ENCODE peak calls at places on chromosomes 13 and 19, in five cellular contexts. V is spleen, E is ovary, B is adrenal gland, S is ascending aorta. A is an unnamed sample.

GRCh38 chr13:113579686-113580085 is 4.9 kb upstream of the TFDP1 start:
- DNase-seq in S (peak), V (peak), B (no peak), E (peak), A (no peak)

GRCh38 chr13:24194447-24194846 is 33.9 kb downstream of the SPATA13 start:
- DNase-seq in S (no peak), B (no peak), E (no peak), V (no peak), A (no peak)

GRCh38 chr13:81929988-81930387 is 1589.1 kb upstream of the SPRY2 start:
- DNase-seq in B (no peak), V (no peak), E (no peak), S (no peak), A (no peak)

GRCh38 chr19:23762884-23763711 is 4.4 kb upstream of the ZNF681 start:
- DNase-seq in V (peak), E (peak), S (peak), B (peak), A (no peak)

GRCh38 chr19:48873476-48874308 is 1.5 kb downstream of the PPP1R15A start:
- DNase-seq in E (no peak), S (no peak), V (no peak), B (no peak), A (no peak)

GRCh38 chr13:79679334-79679733 is 198.4 kb downstream of the NDFIP2 start:
- DNase-seq in S (peak), B (peak), V (no peak), E (peak), A (peak)

GRCh38 chr19:6066661-6067646 is 43.3 kb downstream of the RFX2 start:
- DNase-seq in E (peak), S (peak), B (peak), V (no peak), A (no peak)

GRCh38 chr13:53368948-53369347 is 340.3 kb downstream of the OLFM4 start:
- DNase-seq in E (no peak), B (no peak), V (no peak), S (no peak), A (no peak)

GRCh38 chr19:19033176-19033425 is 216 bp downstream of the SUGP2 start:
- DNase-seq in S (no peak), E (no peak), B (no peak), V (no peak), A (no peak)

GRCh38 chr19:4952945-4953344 is 16.0 kb upstream of the KDM4B start:
- DNase-seq in V (no peak), E (no peak), B (no peak), S (no peak), A (no peak)

GRCh38 chr19:8081569-8082550 is 29.3 kb downstream of the CCL25 start:
- DNase-seq in B (no peak), S (no peak), V (no peak), E (no peak), A (no peak)

GRCh38 chr19:39335168-39335567 is 675 bp downstream of the GMFG start:
- DNase-seq in V (peak), S (no peak), B (no peak), E (no peak), A (no peak)

GRCh38 chr13:30133976-30134375 is 173.4 kb downstream of the KATNAL1 start:
- DNase-seq in S (no peak), E (peak), V (no peak), B (no peak), A (no peak)

GRCh38 chr13:41231786-41232185 is 31.6 kb downstream of the MTRF1 start:
- DNase-seq in E (no peak), B (peak), V (no peak), S (no peak), A (no peak)

GRCh38 chr19:5183616-5184015 is 157.0 kb downstream of the PTPRS start:
- DNase-seq in V (no peak), E (no peak), B (no peak), S (no peak), A (no peak)

GRCh38 chr19:56294557-56294956 is 20.1 kb downstream of the ZSCAN5A start:
- DNase-seq in E (no peak), V (no peak), B (no peak), S (no peak), A (no peak)

GRCh38 chr13:77728265-77728966 is 30.9 kb downstream of the SLAIN1 start:
- DNase-seq in E (no peak), S (no peak), V (no peak), B (no peak), A (no peak)

GRCh38 chr13:39144941-39145533 is 106.8 kb downstream of the NHLRC3 start:
- DNase-seq in S (peak), B (peak), E (peak), V (no peak), A (peak)

GRCh38 chr13:72754111-72754510 is 26.4 kb downstream of the BORA start:
- DNase-seq in B (no peak), S (no peak), V (no peak), E (no peak), A (no peak)

GRCh38 chr19:48975947-48976847 is 11.1 kb downstream of the FTL start:
- DNase-seq in V (no peak), E (no peak), S (no peak), B (no peak), A (no peak)

GRCh38 chr13:84649853-84650252 is 767.6 kb upstream of the SLITRK1 start:
- DNase-seq in S (no peak), V (no peak), E (no peak), B (no peak), A (no peak)

GRCh38 chr13:39273953-39274352 is 235.7 kb downstream of the NHLRC3 start:
- DNase-seq in E (no peak), S (no peak), B (no peak), V (no peak), A (no peak)

GRCh38 chr19:4755459-4755858 is 31.8 kb upstream of the DPP9 start:
- DNase-seq in V (no peak), S (no peak), B (no peak), E (no peak), A (no peak)

GRCh38 chr19:343941-344624 is 513 bp downstream of the MIER2 start:
- DNase-seq in E (no peak), V (peak), B (no peak), S (no peak), A (no peak)

GRCh38 chr19:14015454-14016035 is 9.4 kb upstream of the RFX1 start:
- DNase-seq in V (no peak), E (no peak), B (no peak), S (no peak), A (no peak)

GRCh38 chr13:47081850-47082249 is 185.0 kb upstream of the HTR2A start:
- DNase-seq in E (no peak), V (no peak), S (no peak), B (no peak), A (no peak)

GRCh38 chr13:76969488-76970365 is 21.4 kb downstream of the ACOD1 start:
- DNase-seq in S (no peak), V (no peak), B (no peak), E (no peak), A (no peak)

GRCh38 chr13:52848455-52849190 is at the start of gene PCDH8:
- DNase-seq in V (no peak), B (no peak), S (no peak), E (no peak), A (no peak)

GRCh38 chr13:23810842-23811241 is 78.4 kb downstream of the MIPEP start:
- DNase-seq in S (no peak), E (no peak), B (no peak), V (no peak), A (no peak)

GRCh38 chr13:30870049-30870884 is 35.8 kb upstream of the MEDAG start:
- DNase-seq in B (peak), S (peak), V (no peak), E (peak), A (peak)

GRCh38 chr13:99608345-99608744 is 107.1 kb downstream of the TM9SF2 start:
- DNase-seq in E (no peak), V (no peak), B (no peak), S (no peak), A (no peak)

GRCh38 chr19:7806876-7807275 is 23.1 kb upstream of the EVI5L start:
- DNase-seq in E (no peak), S (no peak), B (no peak), V (peak), A (no peak)

GRCh38 chr19:6396305-6396704 is 3.3 kb upstream of the GTF2F1 start:
- DNase-seq in E (no peak), V (no peak), S (no peak), B (no peak), A (no peak)

GRCh38 chr19:5182811-5183210 is 157.8 kb downstream of the PTPRS start:
- DNase-seq in S (no peak), B (no peak), E (no peak), V (no peak), A (no peak)

GRCh38 chr13:26599885-26600284 is 42.4 kb downstream of the WASF3 start:
- DNase-seq in S (no peak), B (no peak), E (no peak), V (no peak), A (no peak)

GRCh38 chr19:12603714-12604113 is 6.9 kb downstream of the ZNF490 start:
- DNase-seq in V (no peak), S (no peak), E (no peak), B (no peak), A (no peak)

DNA sequence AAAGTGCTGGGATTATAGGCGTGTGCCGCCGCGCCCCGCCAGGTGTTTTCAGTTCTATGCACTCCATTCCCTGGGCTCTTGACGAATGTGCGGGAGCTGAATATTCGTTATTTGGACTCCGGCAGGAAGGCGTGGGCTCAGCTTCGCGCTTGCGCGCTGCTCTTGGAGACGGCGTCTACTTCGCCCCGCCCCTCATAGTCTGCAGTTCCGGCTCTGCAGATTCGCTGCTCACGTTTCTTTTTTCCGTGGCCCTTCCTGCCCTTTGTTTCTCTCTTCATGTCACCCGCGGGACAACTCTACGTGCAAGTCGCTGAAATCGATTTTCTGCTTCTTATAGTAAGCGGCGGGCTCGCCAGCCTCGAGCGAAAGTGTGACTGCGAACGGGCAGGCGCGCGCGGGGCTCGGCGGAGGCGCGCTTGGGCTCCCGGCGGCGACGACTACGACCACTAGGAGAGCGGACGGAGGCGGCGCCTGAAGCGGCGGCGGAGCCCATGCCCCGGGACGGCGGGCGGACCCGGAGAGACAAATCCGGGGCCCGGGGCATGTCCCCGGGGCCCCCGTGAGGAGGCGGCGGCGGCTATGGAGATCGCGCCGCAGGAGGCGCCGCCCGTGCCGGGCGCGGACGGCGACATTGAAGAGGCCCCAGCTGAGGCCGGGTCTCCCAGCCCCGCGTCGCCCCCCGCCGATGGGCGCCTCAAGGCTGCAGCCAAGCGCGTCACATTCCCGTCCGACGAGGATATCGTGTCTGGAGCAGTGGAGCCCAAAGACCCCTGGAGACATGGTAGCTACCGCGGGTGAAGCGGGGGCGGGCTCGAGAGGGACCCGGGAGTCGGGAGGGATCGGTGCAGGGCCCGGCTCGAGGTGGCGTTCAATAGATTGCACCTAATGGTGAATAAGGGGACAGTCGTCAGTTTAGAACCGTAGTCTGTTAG is at the start of gene PPP1R37:
- DNase-seq in E (peak), V (peak), S (peak), B (peak), A (peak)
- TF ChIP-seq CTCF in E (peak), V (peak), S (no peak), B (peak), A (peak)

GRCh38 chr19:53157601-53158000 is 1.3 kb downstream of the ZNF347 start:
- DNase-seq in B (peak), V (no peak), E (no peak), S (no peak), A (no peak)
- H3K4me3 ChIP-seq in B (no peak), V (peak), E (peak), S (peak), A (peak)

GRCh38 chr13:45682494-45683008 is 19.6 kb upstream of the CBY2 start:
- DNase-seq in S (no peak), B (no peak), E (no peak), V (no peak), A (no peak)

GRCh38 chr13:45681101-45681500 is 21.0 kb upstream of the CBY2 start:
- DNase-seq in B (no peak), S (no peak), V (no peak), E (no peak), A (no peak)

GRCh38 chr13:45678282-45678681 is 23.8 kb upstream of the CBY2 start:
- DNase-seq in V (no peak), E (no peak), S (no peak), B (no peak), A (no peak)

DNA sequence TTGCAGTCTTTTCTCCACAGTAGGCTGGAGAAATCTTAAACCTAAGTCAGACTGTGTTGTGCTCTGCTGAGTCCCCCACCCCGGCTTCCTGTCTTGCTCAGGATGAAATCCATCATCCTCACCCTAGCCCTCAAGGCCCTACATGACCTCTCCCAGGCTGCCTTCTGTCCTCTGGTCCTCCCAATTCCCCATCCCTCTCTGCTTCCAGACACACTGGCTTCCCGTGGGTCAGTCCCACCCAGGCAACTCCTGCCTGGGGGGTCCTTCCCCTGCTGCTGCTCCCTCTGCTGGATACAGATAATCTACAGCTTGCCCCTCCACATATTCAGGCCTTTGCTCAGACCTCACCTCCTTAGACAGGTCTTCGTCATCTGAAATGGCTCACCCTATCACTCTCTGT is 18.4 kb upstream of the CBY2 start:
- DNase-seq in B (no peak), E (no peak), V (no peak), S (no peak), A (no peak)
- TF ChIP-seq CTCF in B (no peak), E (no peak), V (no peak), S (no peak), A (peak)

GRCh38 chr19:2782936-2783780 is at the start of gene SGTA:
- DNase-seq in B (peak), S (peak), E (peak), V (peak), A (peak)

GRCh38 chr19:2785244-2786000 is at the start of gene THOP1:
- DNase-seq in B (peak), V (peak), S (peak), E (peak), A (peak)

GRCh38 chr19:2787115-2787514 is 1.8 kb downstream of the THOP1 start:
- DNase-seq in V (no peak), S (no peak), E (no peak), B (no peak), A (no peak)

GRCh38 chr19:2782357-2782935 is 627 bp downstream of the SGTA start:
- DNase-seq in V (no peak), B (no peak), E (no peak), S (no peak), A (no peak)

DNA sequence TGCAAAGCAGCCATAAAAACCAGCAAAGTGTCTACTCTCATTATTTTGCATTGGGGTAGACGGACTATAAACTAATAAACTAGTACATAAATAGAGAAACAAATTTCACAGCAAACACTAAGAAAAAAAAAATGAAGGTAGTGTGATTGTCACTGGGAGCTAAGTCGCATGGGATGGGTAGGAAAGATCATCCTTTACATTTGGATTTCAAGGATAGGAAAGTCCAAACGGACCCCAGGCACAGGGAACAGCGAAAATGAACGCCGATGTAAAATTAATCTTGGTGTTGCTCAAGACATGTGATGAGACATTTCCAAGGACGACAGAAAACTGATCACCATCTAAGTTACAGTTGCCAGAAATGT is 690 bp upstream of the SGTA start:
- DNase-seq in E (no peak), S (no peak), B (no peak), V (no peak), A (no peak)
- H3K4me3 ChIP-seq in E (no peak), S (peak), B (no peak), V (peak), A (peak)

GRCh38 chr13:92716749-92717148 is 509.9 kb upstream of the GPC6 start:
- DNase-seq in S (no peak), B (no peak), V (no peak), E (no peak), A (no peak)
- TF ChIP-seq CTCF in S (peak), B (no peak), V (no peak), E (no peak), A (peak)

GRCh38 chr13:112172641-112173171 is 105.8 kb downstream of the SOX1 start:
- DNase-seq in E (no peak), S (no peak), B (no peak), V (no peak), A (no peak)
- H3K4me3 ChIP-seq in E (no peak), S (no peak), B (no peak), V (no peak), A (no peak)

GRCh38 chr19:45164577-45165335 is 4.0 kb upstream of the NKPD1 start:
- DNase-seq in V (peak), E (peak), S (no peak), B (peak), A (no peak)
- TF ChIP-seq CTCF in V (peak), E (no peak), S (no peak), B (no peak), A (no peak)

A was measured in AG04450.